ENCODE peak calls at places on chromosome 20, in nine cellular contexts. A is uterus, M is A549, E is breast epithelium, I is heart left ventricle, G is prostate gland, Y is upper lobe of left lung, B is adrenal gland, Z is NB4. F is an unnamed sample.

GRCh38 chr20:17914957-17915356 is 53.6 kb downstream of the SNX5 start:
- DNase-seq in A (no peak), M (no peak), E (no peak), I (no peak), G (no peak), Y (no peak), B (no peak), Z (no peak), F (no peak)

GRCh38 chr20:47496118-47496517 is 5.6 kb upstream of the NCOA3 start:
- DNase-seq in A (no peak), M (no peak), E (no peak), I (no peak), G (no peak), Y (no peak), B (no peak), Z (no peak), F (no peak)

GRCh38 chr20:59864726-59865125 is 68.7 kb downstream of the SYCP2 start:
- DNase-seq in A (no peak), M (no peak), E (no peak), I (no peak), G (no peak), Y (no peak), B (no peak), Z (no peak), F (no peak)

GRCh38 chr20:11777861-11778570 is 139.7 kb upstream of the BTBD3 start:
- DNase-seq in A (no peak), M (no peak), E (no peak), I (no peak), G (no peak), Y (no peak), B (peak), Z (no peak), F (no peak)

GRCh38 chr20:48634641-48635040 is 193.2 kb downstream of the PREX1 start:
- DNase-seq in A (no peak), M (no peak), E (no peak), I (peak), G (no peak), Y (no peak), B (no peak), Z (no peak), F (no peak)

GRCh38 chr20:53084408-53084997 is 112.3 kb downstream of the TSHZ2 start:
- DNase-seq in A (no peak), M (no peak), E (no peak), I (no peak), G (no peak), Y (no peak), B (no peak), Z (no peak), F (no peak)

GRCh38 chr20:48736636-48737035 is 91.2 kb downstream of the PREX1 start:
- DNase-seq in A (no peak), M (no peak), E (no peak), I (no peak), G (no peak), Y (no peak), B (no peak), Z (no peak), F (no peak)

GRCh38 chr20:46823271-46823747 is 71.3 kb upstream of the EYA2 start:
- DNase-seq in A (peak), M (no peak), E (no peak), I (peak), G (no peak), Y (no peak), B (peak), Z (no peak), F (no peak)

GRCh38 chr20:34921436-34921835 is 34.2 kb downstream of the GSS start:
- DNase-seq in A (no peak), M (no peak), E (no peak), I (no peak), G (no peak), Y (no peak), B (no peak), Z (no peak), F (no peak)

GRCh38 chr20:24892522-24892921 is 56.5 kb upstream of the CST7 start:
- DNase-seq in A (no peak), M (no peak), E (no peak), I (no peak), G (no peak), Y (peak), B (no peak), Z (no peak), F (no peak)

GRCh38 chr20:52490715-52491430 is 299.3 kb upstream of the ZFP64 start:
- DNase-seq in A (no peak), M (no peak), E (no peak), I (no peak), G (no peak), Y (no peak), B (no peak), Z (no peak), F (no peak)

GRCh38 chr20:47857994-47858557 is 72.8 kb upstream of the SULF2 start:
- DNase-seq in A (peak), M (no peak), E (peak), I (peak), G (peak), Y (no peak), B (no peak), Z (no peak), F (no peak)

GRCh38 chr20:35333606-35334005 is 41.4 kb upstream of the FAM83C start:
- DNase-seq in A (no peak), M (no peak), E (no peak), I (no peak), G (no peak), Y (no peak), B (no peak), Z (no peak), F (no peak)

GRCh38 chr20:57610261-57610952 is 9.8 kb downstream of the ZBP1 start:
- DNase-seq in A (no peak), M (no peak), E (no peak), I (peak), G (no peak), Y (no peak), B (no peak), Z (no peak), F (peak)

DNA sequence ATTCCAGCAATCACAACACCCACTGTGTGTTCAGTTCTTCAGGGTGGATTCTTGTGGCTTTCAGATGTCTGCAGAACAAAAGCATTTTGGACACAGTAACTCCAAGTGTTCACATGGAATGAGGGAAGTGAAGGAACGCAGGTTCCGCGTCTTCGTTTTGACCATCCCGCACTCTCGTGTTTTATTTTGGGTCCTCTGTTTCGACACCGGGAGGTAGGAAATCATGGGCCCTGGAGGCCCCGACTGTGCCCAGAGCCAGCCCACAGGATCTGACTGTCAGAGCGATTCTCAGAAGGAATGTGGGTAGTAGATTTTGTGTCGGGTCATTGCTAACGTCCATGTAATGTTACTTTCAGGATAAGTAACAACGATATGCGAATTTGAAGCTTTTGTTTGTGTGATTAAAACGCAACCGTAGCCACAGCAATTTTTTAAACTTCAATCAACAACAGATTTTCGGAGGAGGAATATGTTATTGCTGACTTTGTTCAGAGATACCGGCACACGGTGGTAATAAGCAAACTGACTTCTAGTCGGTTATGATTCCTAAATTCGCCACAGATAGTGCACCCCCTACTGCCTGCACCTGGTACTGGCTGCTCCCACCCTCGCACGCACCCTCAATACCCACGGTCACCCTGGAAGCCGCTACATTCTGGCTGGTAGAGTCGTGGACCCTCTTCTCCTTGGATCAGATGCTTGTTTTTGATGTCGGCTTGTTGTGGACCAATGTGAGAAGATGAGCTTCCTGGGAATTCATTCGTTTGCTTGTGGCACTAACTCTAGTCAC is 10.5 kb downstream of the NPEPL1 start:
- DNase-seq in A (no peak), M (no peak), E (no peak), I (no peak), G (no peak), Y (no peak), B (no peak), Z (peak), F (peak)
- TF ChIP-seq CTCF in A (no peak), M (no peak), E (no peak), I (no peak), G (no peak), Y (no peak), B (no peak), Z (peak), F (no peak)

GRCh38 chr20:23179766-23180403 is 93.8 kb upstream of the CD93 start:
- DNase-seq in A (no peak), M (no peak), E (no peak), I (no peak), G (no peak), Y (no peak), B (no peak), Z (no peak), F (no peak)

GRCh38 chr20:23180451-23180921 is 94.4 kb upstream of the CD93 start:
- DNase-seq in A (no peak), M (no peak), E (no peak), I (peak), G (no peak), Y (no peak), B (peak), Z (no peak), F (no peak)

GRCh38 chr20:23174821-23175220 is 88.7 kb upstream of the CD93 start:
- DNase-seq in A (no peak), M (no peak), E (no peak), I (no peak), G (no peak), Y (no peak), B (no peak), Z (no peak), F (no peak)

DNA sequence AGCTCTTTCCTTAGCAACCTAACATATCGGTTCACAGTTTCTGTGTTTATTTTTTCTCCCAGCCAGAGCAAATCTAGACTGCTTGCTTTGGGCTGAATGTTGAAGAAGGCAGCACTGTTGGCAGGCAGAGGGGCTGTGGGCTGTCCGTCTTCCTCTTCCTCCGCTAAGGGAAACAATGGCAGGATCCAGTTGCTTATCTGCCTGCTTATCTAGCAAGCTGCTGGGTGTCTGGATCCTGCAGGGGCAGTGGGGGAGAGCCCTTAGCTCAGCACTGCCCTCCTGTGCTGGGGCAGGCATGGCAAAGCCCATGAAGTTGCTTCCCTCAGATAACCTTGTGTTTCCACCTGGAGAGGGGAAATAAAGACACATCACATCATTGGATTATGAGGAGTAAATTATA is 92.7 kb upstream of the CD93 start:
- DNase-seq in A (no peak), M (no peak), E (no peak), I (no peak), G (no peak), Y (no peak), B (no peak), Z (peak), F (no peak)
- TF ChIP-seq POLR2A in A (no peak), M (no peak), E (no peak), I (no peak), G (no peak), Y (no peak), B (no peak), Z (no peak), F (no peak)

GRCh38 chr20:63767456-63767855 is 27.9 kb downstream of the SLC2A4RG start:
- DNase-seq in A (no peak), M (no peak), E (no peak), I (peak), G (no peak), Y (peak), B (no peak), Z (no peak), F (no peak)
- TF ChIP-seq CTCF in A (no peak), M (no peak), E (no peak), I (no peak), G (no peak), Y (no peak), B (no peak), Z (no peak), F (no peak)

DNA sequence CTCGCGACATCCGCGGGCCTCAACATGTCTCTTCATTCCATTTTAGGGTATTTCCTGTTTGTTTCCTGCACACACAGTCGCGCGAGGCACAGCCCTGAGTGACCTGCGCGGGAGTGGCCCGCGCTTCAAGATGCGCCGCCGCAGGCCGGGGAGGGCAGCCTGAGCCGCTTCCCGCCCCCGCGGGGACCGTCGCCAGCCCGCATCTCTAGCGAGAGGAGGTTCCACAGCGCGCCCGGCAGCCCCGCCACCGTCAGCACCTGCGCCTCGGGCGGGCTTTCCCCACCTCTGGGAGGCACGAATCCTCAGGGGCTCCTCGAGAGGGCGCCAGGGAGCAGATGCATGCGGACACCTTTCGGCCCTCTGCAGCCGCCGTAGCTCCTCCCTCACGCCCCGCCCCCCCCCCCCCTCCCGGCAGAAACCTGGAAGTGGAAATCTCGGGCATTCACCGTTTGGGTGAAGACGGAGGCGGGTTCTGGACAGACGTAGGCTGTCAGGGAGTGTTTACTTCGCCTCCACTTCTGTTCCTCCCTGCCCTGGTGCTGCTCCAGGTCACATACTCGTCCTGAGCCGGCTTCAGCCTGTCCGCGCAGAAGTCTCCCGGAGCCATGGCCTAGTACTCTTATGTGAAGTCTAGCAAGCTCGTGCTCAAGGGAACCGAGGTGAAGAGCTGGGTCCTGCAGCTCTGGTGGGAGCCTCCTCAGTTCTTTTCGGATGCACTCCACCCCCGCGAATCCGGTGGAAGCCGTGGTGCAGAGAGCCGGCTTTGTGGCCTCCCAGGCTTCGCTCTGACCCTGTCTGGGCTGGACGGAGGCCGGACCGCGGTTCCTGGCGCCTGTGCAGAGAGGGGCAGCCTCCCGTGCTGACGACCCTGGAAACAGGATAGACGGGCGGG is 880.5 kb upstream of the DEFB115 start:
- DNase-seq in A (peak), M (peak), E (peak), I (peak), G (peak), Y (peak), B (peak), Z (peak), F (peak)
- TF ChIP-seq POLR2A in A (no peak), M (peak), E (no peak), I (no peak), G (peak), Y (no peak), B (peak), Z (no peak), F (no peak)